ENCODE peak calls at places on chromosomes 13 and 19, in eight cellular contexts. S is GM23248, M is AG04450, C is Caco-2, K is pancreas, A is H9, V is osteoblast, J is cardiac muscle cell. P is an unnamed sample. For H3K9me3, the result is how much of the 10 kb centered on the place peaks cover.

GRCh38 chr13:50679321-50679720 is 164.2 kb downstream of the DLEU7 start:
- DNase-seq in S (peak), M (no peak), C (no peak), K (no peak), A (no peak), V (no peak), J (peak), P (no peak)

GRCh38 chr19:11617207-11618062 is 20.2 kb downstream of the ZNF627 start:
- DNase-seq in S (no peak), M (no peak), C (no peak), K (no peak), A (no peak), V (no peak), J (no peak), P (no peak)

GRCh38 chr13:109949395-109949794 is 163.0 kb upstream of the IRS2 start:
- DNase-seq in S (peak), M (no peak), C (no peak), K (no peak), A (no peak), V (no peak), J (no peak), P (peak)

GRCh38 chr19:49570997-49571676 is 9.2 kb downstream of the NOSIP start:
- DNase-seq in S (no peak), M (no peak), C (peak), K (no peak), A (peak), V (peak), J (no peak), P (peak)

GRCh38 chr13:50589139-50589538 is 254.4 kb downstream of the DLEU7 start:
- DNase-seq in S (peak), M (peak), C (no peak), K (no peak), A (no peak), V (peak), J (peak), P (no peak)

GRCh38 chr13:44876782-44877324 is 112.4 kb downstream of the NUFIP1 start:
- DNase-seq in S (no peak), M (no peak), C (peak), K (no peak), A (peak), V (no peak), J (no peak), P (peak)

GRCh38 chr13:23615677-23616076 is 45.5 kb downstream of the TNFRSF19 start:
- DNase-seq in S (no peak), M (no peak), C (no peak), K (no peak), A (no peak), V (no peak), J (no peak), P (no peak)

GRCh38 chr13:44280461-44280860 is 93.2 kb upstream of the SERP2 start:
- DNase-seq in S (peak), M (no peak), C (no peak), K (no peak), A (no peak), V (no peak), J (no peak), P (no peak)

GRCh38 chr13:23618341-23618740 is 48.1 kb downstream of the TNFRSF19 start:
- DNase-seq in S (peak), M (peak), C (peak), K (no peak), A (no peak), V (no peak), J (peak), P (no peak)

GRCh38 chr13:31048521-31048920 is 113.2 kb downstream of the HSPH1 start:
- DNase-seq in S (no peak), M (no peak), C (no peak), K (no peak), A (no peak), V (no peak), J (no peak), P (peak)

GRCh38 chr19:33407140-33407551 is 33.6 kb downstream of the CEBPG start:
- DNase-seq in S (no peak), M (no peak), C (no peak), K (no peak), A (no peak), V (peak), J (no peak), P (no peak)

GRCh38 chr13:32746474-32746873 is 160.2 kb downstream of the PDS5B start:
- DNase-seq in S (no peak), M (no peak), C (no peak), K (no peak), A (no peak), V (no peak), J (no peak), P (no peak)

GRCh38 chr19:29013988-29014387 is 199.0 kb downstream of the UQCRFS1 start:
- DNase-seq in S (no peak), M (no peak), C (no peak), K (no peak), A (no peak), V (no peak), J (no peak), P (no peak)

GRCh38 chr19:5948697-5949564 is 29.0 kb downstream of the RANBP3 start:
- DNase-seq in S (no peak), M (no peak), C (no peak), K (no peak), A (no peak), V (peak), J (peak), P (no peak)

GRCh38 chr13:31528176-31528575 is 211.2 kb upstream of the RXFP2 start:
- DNase-seq in S (no peak), M (no peak), C (peak), K (no peak), A (no peak), V (no peak), J (no peak), P (no peak)

GRCh38 chr13:59755647-59756290 is 408.0 kb downstream of the DIAPH3 start:
- DNase-seq in S (peak), M (no peak), C (no peak), K (no peak), A (no peak), V (peak), J (no peak), P (no peak)

GRCh38 chr13:108496364-108497215 is 132.8 kb upstream of the MYO16 start:
- DNase-seq in S (no peak), M (no peak), C (no peak), K (no peak), A (peak), V (no peak), J (peak), P (peak)

GRCh38 chr13:110388141-110388943 is 81.3 kb downstream of the COL4A2 start:
- DNase-seq in S (peak), M (no peak), C (peak), K (no peak), A (peak), V (peak), J (peak), P (peak)

GRCh38 chr19:991174-991931 is 7.2 kb downstream of the WDR18 start:
- DNase-seq in S (peak), M (no peak), C (peak), K (peak), A (peak), V (peak), J (peak), P (peak)

GRCh38 chr19:32581704-32582164 is 744 bp downstream of the PDCD5 start:
- DNase-seq in S (peak), M (peak), C (peak), K (no peak), A (peak), V (peak), J (peak), P (peak)

GRCh38 chr19:46520616-46521015 is 24.9 kb upstream of the PNMA8B start:
- DNase-seq in S (no peak), M (no peak), C (no peak), K (no peak), A (peak), V (no peak), J (no peak), P (no peak)

DNA sequence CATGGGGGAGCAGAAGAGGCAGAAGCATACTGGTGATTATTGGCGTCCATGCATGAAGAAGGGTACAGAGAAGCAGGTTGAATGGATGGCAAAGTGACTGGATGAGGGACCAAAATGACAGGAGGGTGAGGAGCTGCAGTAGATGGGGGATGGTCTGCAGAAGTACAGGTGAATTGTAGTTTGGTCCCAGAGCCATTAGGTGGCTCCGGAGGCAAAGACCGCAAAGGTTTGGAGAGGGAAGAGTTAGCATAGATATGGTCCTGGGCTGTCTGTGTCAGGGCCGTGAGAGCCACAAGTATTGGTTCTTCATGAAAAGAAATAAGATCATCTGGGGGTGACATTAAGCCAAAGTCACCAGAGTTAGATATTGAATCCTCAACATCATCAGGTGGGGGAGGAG is 59.0 kb upstream of the ZNF726 start:
- DNase-seq in S (no peak), M (no peak), C (no peak), K (no peak), A (no peak), V (no peak), J (no peak), P (peak)
- H3K9me3 ChIP-seq in S (under half), M (under half), C (under half), K (under half), A (under half), V (under half), J (under half), P (under half)

GRCh38 chr19:56765107-56765506 is 75.4 kb downstream of the PEG3 start:
- DNase-seq in S (peak), M (no peak), C (no peak), K (peak), A (no peak), V (no peak), J (peak), P (no peak)
- H3K9me3 ChIP-seq in S (under half), M (under half), C (under half), K (under half), A (half or more), V (under half), J (under half), P (half or more)

DNA sequence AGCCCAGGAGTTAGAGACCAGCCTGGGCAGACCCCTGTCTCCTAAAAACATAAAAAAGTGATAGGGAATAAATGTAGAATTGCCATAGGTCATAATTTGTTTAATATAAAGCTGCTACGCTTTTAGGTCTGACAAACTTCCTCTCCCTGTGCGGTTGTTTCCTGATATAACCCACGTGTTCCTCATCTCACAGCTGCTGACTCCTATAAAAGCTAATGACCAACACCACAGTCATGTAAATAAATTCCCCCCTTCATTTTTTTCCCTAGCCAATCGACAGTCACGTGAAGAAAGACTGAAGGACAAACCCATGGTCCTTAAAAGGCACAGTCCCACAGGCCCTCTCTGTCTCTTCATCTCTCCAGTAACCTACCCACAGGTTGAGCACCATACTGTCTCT is 27.5 kb downstream of the ZNF266 start:
- DNase-seq in S (no peak), M (no peak), C (no peak), K (no peak), A (no peak), V (no peak), J (no peak), P (no peak)
- H3K9me3 ChIP-seq in S (under half), M (half or more), C (under half), K (under half), A (half or more), V (under half), J (under half), P (under half)

DNA sequence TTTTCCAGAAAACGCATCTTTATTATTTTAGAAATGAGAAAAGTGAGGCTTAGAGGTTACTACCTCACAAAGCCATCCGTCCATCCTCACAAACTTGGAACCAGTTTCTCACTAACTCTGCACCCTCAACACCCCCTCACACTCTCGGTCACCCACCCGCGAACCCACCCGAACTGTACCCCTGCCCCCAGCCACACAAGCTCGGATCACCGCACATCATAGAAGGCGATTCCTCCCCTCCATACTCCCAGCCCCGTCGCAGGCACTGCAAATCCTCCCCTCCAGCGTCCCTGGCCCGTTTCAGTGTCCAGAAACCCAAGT is 238 bp downstream of the ZNF260 start:
- DNase-seq in S (no peak), M (no peak), C (no peak), K (no peak), A (no peak), V (no peak), J (no peak), P (no peak)
- H3K9me3 ChIP-seq in S (under half), M (under half), C (under half), K (under half), A (under half), V (under half), J (under half), P (half or more)

DNA sequence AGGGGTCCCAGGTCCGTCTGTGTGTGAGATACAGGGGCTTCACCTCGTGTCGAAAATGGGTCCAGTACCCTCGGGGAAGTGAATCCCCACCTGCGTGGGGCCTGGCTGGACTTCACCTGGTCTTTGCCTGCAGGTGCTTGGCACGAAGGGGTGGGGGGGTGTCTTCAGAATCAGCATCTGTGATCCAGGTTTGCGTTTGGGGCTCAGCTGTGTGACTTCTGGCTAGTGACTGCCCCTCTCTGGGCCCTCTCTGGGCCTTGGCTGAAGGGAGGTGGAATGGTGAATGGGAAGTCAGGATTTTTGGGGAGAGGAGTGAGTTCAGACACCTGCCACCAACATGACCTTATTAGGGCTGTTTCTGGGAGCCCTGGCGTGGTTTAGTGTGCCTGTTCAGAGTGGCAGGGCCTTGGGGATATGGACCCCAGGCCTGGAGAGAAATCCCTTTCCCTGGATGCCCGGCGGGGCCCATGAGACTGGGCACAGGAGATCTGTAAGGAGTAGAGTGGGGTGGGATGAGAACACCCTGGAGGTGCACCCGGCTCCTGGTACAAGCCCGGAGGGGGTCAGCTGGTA is 2.7 kb downstream of the CELF5 start:
- DNase-seq in S (no peak), M (no peak), C (no peak), K (no peak), A (no peak), V (no peak), J (no peak), P (no peak)
- H3K9me3 ChIP-seq in S (under half), M (under half), C (under half), K (under half), A (under half), V (under half), J (under half), P (under half)

GRCh38 chr19:53057904-53058579 is 13.5 kb downstream of the ERVV-2 start:
- DNase-seq in S (peak), M (no peak), C (no peak), K (peak), A (peak), V (peak), J (peak), P (peak)

GRCh38 chr19:53055117-53055516 is 10.6 kb downstream of the ERVV-2 start:
- DNase-seq in S (no peak), M (no peak), C (no peak), K (no peak), A (no peak), V (no peak), J (no peak), P (no peak)
- H3K9me3 ChIP-seq in S (under half), M (half or more), C (under half), K (under half), A (under half), V (under half), J (under half), P (under half)

DNA sequence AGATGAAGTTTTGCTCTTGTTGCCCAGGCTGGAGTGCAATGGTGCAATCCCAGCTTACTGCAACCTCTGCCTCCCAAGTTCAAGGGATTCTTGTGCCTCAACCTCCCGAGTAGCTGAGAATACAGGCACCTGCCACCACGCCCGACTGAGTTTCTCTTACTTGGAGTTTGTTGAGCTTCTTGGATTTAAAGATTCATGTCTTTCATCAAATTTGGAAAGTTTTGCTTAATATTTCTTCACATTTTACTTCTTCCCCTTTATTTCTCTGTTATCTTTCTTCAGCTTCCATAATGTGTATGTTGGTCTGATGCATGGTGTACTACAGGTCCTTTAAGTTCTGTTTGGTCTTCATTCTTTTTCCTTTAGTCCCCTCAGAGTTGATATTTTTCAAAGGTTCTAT is 8.9 kb upstream of the ZNF560 start:
- DNase-seq in S (no peak), M (no peak), C (no peak), K (no peak), A (no peak), V (no peak), J (no peak), P (no peak)
- H3K9me3 ChIP-seq in S (under half), M (under half), C (under half), K (under half), A (half or more), V (under half), J (under half), P (half or more)

DNA sequence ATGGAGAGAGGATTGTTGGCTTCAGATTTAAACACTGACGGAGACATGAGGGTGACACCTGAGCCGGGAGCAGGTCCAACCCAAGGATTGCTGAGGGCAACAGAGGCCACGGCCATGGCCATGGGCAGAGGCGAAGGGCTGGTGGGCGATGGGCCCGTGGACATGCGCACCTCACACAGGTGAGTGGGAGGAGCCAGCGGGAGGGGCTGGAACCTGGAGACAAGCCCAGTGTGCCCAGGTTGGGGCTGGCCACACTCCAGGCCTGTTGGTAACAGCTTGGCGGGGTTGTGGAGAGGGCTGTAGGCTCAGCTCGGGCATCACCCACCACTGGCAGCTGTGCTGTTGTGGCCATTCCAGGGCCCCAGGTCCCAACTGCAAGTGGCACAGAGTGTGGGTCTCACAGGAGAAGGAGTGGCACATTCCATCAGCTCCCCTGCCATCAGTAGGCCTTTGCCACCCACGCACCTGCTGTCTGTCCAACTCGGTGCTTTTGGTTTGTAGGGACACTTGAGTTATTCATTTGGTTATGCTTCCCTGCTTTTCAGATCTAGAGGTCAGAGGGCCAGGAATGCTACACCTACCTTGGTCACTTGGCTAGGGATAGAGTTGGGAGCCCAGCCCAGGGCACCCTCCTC is 49.8 kb downstream of the TSSK6 start:
- DNase-seq in S (no peak), M (no peak), C (no peak), K (peak), A (no peak), V (no peak), J (no peak), P (no peak)
- H3K9me3 ChIP-seq in S (under half), M (under half), C (under half), K (under half), A (under half), V (under half), J (under half), P (half or more)

GRCh38 chr19:37583340-37583739 is 11.3 kb downstream of the ZNF571 start:
- DNase-seq in S (no peak), M (no peak), C (no peak), K (no peak), A (no peak), V (no peak), J (no peak), P (peak)
- H3K9me3 ChIP-seq in S (under half), M (under half), C (under half), K (under half), A (under half), V (under half), J (under half), P (half or more)

DNA sequence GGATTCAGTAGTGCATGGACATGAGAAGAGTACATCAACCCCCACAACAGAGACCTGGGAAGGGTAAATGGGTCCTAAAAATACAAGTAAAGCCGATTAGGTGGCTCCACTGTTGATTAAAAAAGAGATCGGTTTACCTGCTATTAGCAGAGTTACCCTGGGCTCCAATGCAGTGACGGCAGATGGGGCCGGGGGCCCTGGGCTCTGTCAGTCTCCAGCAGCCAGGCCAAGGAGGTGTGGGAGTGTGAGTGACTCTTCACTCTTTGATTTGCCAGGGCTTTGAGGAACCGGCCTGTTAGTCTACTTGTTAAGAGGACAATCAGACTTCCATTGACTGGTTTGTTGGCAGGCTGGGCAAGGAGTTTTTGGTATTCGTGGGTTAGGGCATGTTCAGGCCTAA is 1368.7 kb downstream of the UQCRFS1 start:
- DNase-seq in S (no peak), M (no peak), C (no peak), K (no peak), A (no peak), V (no peak), J (no peak), P (no peak)
- H3K9me3 ChIP-seq in S (under half), M (half or more), C (under half), K (under half), A (half or more), V (under half), J (under half), P (under half)

P was measured in endodermal cell.